ENCODE peak calls at places on chromosomes 4 and X, in six cellular contexts. K, E, I, B, F and G are unnamed samples.

GRCh38 chr4:8451440-8452182 is 11.0 kb downstream of the TRMT44 start:
- DNase-seq in K (no peak), E (no peak), I (peak), B (no peak), F (peak), G (no peak)

GRCh38 chr4:186688150-186688943 is 35.3 kb downstream of the FAT1 start:
- DNase-seq in K (no peak), E (peak), I (no peak), B (no peak), F (no peak), G (no peak)

GRCh38 chrX:37302569-37302968 is 46.6 kb upstream of the PRRG1 start:
- DNase-seq in K (no peak), E (peak), I (peak), B (no peak), F (peak), G (peak)

GRCh38 chr4:95426455-95426854 is 122.3 kb downstream of the UNC5C start:
- DNase-seq in K (no peak), E (no peak), I (no peak), B (no peak), F (no peak), G (no peak)

GRCh38 chr4:173765731-173766130 is 235.7 kb upstream of the HAND2 start:
- DNase-seq in K (no peak), E (no peak), I (no peak), B (no peak), F (no peak), G (no peak)

GRCh38 chr4:56731857-56732256 is 50.8 kb upstream of the HOPX start:
- DNase-seq in K (no peak), E (no peak), I (no peak), B (no peak), F (peak), G (peak)

GRCh38 chrX:8052909-8053308 is 118.2 kb downstream of the VCX2 start:
- DNase-seq in K (no peak), E (no peak), I (no peak), B (no peak), F (no peak), G (no peak)

GRCh38 chrX:116009348-116009747 is 161.2 kb upstream of the AGTR2 start:
- DNase-seq in K (no peak), E (no peak), I (no peak), B (no peak), F (no peak), G (no peak)

GRCh38 chrX:53071604-53072417 is 10.4 kb upstream of the TSPYL2 start:
- DNase-seq in K (peak), E (peak), I (peak), B (peak), F (peak), G (peak)

GRCh38 chr4:88799900-88800299 is 102.3 kb upstream of the NAP1L5 start:
- DNase-seq in K (no peak), E (no peak), I (no peak), B (no peak), F (no peak), G (no peak)

GRCh38 chr4:174828845-174829701 is at the start of gene GLRA3:
- DNase-seq in K (peak), E (peak), I (no peak), B (no peak), F (peak), G (peak)

GRCh38 chr4:84499065-84499982 is at the start of gene NKX6-1:
- DNase-seq in K (peak), E (no peak), I (peak), B (no peak), F (peak), G (no peak)

GRCh38 chr4:124111922-124112321 is 600.6 kb downstream of the ANKRD50 start:
- DNase-seq in K (peak), E (peak), I (peak), B (no peak), F (peak), G (peak)

GRCh38 chr4:159455675-159456235 is 352.9 kb downstream of the RAPGEF2 start:
- DNase-seq in K (peak), E (peak), I (peak), B (no peak), F (peak), G (peak)

GRCh38 chr4:74440356-74440755 is 4.6 kb upstream of the AREG start:
- DNase-seq in K (no peak), E (peak), I (no peak), B (no peak), F (peak), G (no peak)
- TF ChIP-seq MYC in K (no peak), E (no peak), I (no peak), B (no peak), F (no peak), G (no peak)

DNA sequence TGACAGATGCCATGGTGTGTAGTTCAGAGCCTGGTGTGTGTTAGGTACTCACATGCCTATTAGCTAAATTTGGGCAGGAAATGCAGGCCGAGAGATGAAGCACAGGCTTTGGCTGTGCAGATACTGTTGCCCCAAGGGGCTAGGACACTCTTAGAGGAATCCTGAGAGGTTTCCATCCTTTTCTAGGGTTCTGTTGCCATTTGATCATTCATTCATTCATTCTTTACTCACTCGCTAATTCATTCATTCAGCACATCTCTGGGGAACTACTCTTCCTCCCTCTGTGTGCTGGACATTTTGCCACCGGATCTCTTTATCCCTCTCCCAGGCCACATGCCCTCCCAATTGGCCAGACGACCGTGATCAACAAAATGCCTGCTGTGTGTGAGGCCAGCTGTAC is 43.9 kb upstream of the NSG1 start:
- DNase-seq in K (no peak), E (no peak), I (no peak), B (no peak), F (no peak), G (no peak)
- H3K4me3 ChIP-seq in K (no peak), E (no peak), I (no peak), B (no peak), F (no peak), G (no peak)

GRCh38 chrX:13005671-13006473 is 31.0 kb downstream of the TMSB4X start:
- DNase-seq in K (no peak), E (no peak), I (no peak), B (peak), F (no peak), G (no peak)

GRCh38 chrX:13001097-13001496 is 26.2 kb downstream of the TMSB4X start:
- DNase-seq in K (no peak), E (no peak), I (no peak), B (no peak), F (no peak), G (no peak)

GRCh38 chrX:12999422-12999821 is 24.5 kb downstream of the TMSB4X start:
- DNase-seq in K (no peak), E (no peak), I (no peak), B (no peak), F (no peak), G (peak)

GRCh38 chrX:13000311-13000811 is 25.5 kb downstream of the TMSB4X start:
- DNase-seq in K (no peak), E (no peak), I (no peak), B (peak), F (no peak), G (peak)

DNA sequence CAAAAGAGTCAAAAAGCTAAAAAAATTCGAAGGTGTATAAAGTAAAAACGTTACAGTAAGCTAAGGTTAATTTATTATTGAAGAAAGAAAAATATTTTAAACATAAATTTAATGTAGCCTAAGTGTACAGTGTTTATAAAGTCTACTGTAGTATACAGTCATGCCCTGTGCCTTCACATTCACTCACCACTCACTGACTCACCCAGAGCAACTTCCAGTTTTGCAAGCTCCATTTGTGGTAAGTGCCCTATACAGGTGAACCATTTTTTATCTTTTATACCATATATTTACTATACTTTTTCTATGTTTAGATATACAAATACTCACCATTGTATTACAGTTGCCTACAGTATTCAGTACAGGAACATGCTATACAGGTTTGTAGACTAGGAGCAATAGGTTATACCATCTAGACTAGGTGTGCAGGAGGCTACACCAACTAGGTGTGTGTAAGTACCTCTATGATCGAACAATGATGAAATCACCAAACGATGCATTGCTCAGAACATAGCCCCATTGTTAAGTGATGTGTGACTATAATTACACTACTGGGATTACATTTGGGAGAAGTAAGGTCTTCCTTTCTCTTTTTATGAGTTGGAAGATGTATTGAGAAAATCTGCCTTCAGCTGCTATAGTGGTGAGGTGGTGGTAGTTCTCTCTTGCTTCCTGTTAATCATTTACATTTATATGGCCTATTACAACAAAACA is 27.2 kb downstream of the TMSB4X start:
- DNase-seq in K (no peak), E (no peak), I (no peak), B (no peak), F (no peak), G (peak)
- TF ChIP-seq MYC in K (no peak), E (no peak), I (no peak), B (no peak), F (no peak), G (no peak)

GRCh38 chrX:49002091-49002935 is at the start of gene GRIPAP1:
- DNase-seq in K (peak), E (peak), I (peak), B (peak), F (peak), G (peak)
- H3K4me3 ChIP-seq in K (peak), E (peak), I (peak), B (peak), F (peak), G (peak)

DNA sequence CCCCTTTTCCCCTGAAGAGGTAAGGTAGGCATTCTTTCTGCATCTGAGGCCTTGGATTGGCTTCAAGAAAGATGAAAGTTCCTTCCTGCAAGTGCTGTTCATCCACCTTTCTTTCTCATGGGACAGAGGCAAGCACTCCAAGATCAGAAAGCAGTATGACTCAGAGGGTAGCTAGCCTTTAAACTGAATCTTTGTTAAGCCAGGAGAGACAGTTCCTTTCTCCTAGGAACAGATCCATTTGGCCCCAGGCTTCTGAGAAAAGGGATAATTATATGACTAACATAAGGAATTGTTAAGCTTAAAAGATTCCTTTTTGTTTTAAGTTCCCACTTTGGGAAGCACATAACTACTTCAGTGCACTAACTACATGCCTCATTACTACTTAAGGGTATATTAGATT is 192.0 kb downstream of the PPP3CA start:
- DNase-seq in K (peak), E (no peak), I (peak), B (no peak), F (no peak), G (no peak)
- TF ChIP-seq MYC in K (no peak), E (no peak), I (no peak), B (no peak), F (no peak), G (no peak)

DNA sequence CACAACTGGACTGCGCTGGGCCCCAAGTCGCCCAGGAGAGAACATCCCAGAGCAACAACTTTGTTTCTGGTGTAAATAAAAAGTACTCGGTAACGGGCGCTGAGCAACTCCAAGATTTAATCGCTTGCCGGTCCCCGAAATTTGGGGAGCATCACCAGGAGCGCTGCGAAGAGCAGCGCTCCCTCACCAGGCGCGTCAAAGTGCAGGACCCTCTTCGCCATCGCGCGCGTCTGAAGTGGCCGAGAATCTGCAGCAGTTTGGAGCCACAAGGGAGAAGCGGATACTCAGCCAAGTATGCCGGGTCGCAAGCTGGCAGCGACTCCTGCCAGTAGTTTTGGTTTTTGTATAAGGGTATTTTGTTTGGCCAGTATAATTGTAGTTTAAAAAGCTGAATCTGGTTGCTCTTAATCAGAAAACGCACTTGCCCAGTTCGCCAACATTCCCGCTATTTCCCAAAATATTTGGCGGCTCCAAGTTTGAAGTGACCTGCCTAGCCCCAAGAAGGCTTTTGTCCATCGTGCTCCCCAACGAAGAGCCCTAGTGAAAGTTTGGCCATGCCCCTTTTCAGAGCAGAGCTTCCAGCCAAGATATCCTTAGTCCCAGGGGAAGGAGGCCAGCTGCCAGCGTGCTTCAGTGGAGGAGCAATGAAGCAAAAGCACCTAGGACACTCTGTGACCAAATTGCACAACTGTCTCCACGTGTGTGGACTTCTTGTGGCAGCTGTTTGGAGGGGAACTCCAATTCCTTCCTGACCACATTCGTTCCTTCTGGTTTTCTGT is 557 bp upstream of the KDR start:
- DNase-seq in K (no peak), E (no peak), I (peak), B (no peak), F (no peak), G (no peak)
- H3K4me3 ChIP-seq in K (peak), E (no peak), I (peak), B (no peak), F (no peak), G (no peak)

DNA sequence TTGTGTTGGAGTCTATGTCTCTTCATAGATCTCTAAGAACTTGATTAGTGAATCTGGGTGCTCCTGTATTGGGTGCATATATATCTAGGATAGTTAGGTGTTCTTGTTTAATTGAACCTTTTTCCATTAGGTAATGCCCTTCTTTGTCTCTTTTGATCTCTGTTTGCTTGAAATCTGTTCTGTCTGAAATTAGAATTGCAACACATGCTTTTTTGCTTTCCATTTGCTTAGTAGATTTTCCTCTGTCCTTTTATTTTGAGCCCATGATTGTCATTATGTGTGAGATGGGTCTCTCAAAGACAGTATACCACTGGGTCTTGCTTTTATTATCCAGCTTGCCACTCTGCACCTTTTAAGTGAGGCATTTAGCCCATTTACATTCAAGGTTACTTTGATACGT is 79.1 kb upstream of the APOOL start:
- DNase-seq in K (no peak), E (no peak), I (no peak), B (no peak), F (no peak), G (no peak)
- TF ChIP-seq MYC in K (no peak), E (no peak), I (no peak), B (no peak), F (no peak), G (no peak)

GRCh38 chr4:109290918-109291317 is 11.5 kb downstream of the COL25A1 start:
- DNase-seq in K (peak), E (no peak), I (no peak), B (no peak), F (no peak), G (no peak)
- H3K4me3 ChIP-seq in K (no peak), E (no peak), I (no peak), B (no peak), F (no peak), G (no peak)

DNA sequence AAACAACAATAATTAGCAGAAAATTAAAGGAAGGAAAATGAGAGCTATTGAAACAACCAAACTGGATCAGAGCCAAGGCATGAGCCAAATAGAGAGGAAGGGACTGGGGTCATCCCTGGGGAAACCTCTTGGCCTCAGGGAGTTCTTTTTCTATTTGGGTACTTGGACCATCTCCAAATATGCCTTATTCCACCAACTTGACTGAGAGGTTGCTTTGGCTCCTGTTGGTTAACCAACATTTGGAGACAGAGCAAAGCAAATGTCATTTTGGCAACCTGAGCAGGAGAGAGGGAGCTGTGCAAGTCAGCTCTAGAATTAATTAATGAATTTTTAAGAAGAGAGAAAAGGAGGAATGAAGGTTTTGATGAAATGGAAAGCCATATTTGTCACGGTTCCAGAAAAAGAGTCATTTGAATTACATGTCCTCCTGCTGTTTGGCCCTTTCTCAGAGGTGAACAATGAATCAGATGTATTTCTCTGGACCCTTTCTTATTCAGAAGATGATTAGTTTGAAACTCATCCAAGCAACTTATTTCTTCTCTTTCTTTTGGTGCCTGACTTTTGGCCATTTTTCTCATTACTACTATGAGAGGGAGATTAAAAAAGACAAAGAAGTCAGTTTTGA is 119.1 kb downstream of the CNKSR2 start:
- DNase-seq in K (no peak), E (no peak), I (peak), B (no peak), F (no peak), G (no peak)
- TF ChIP-seq MYC in K (no peak), E (no peak), I (no peak), B (no peak), F (no peak), G (no peak)

GRCh38 chrX:154373340-154374306 is 811 bp downstream of the FLNA start:
- DNase-seq in K (peak), E (peak), I (peak), B (peak), F (peak), G (peak)

GRCh38 chrX:154374361-154375155 is at the start of gene FLNA:
- DNase-seq in K (no peak), E (no peak), I (no peak), B (no peak), F (peak), G (peak)

GRCh38 chrX:154376768-154377167 is 2.3 kb upstream of the EMD start:
- DNase-seq in K (no peak), E (no peak), I (no peak), B (no peak), F (no peak), G (no peak)

GRCh38 chrX:154372612-154373022 is 1.8 kb downstream of the FLNA start:
- DNase-seq in K (peak), E (peak), I (no peak), B (peak), F (no peak), G (peak)

GRCh38 chrX:154375156-154375504 is 696 bp upstream of the FLNA start:
- DNase-seq in K (no peak), E (no peak), I (no peak), B (no peak), F (no peak), G (no peak)
- H3K4me3 ChIP-seq in K (peak), E (peak), I (no peak), B (no peak), F (peak), G (no peak)